ENCODE peak calls at places on chromosomes 7 and 10, in seven cellular contexts. X, F, A, T, G, J and R are unnamed samples.

GRCh38 chr7:139798221-139798620 is 20.4 kb upstream of the HIPK2 start:
- DNase-seq in X (no peak), F (no peak), A (no peak), T (peak; percentile 38), G (no peak), J (no peak), R (no peak)

GRCh38 chr7:149846436-149847046 is 8.4 kb downstream of the ZNF862 start:
- DNase-seq in X (no peak), F (no peak), A (no peak), T (no peak), G (no peak), J (no peak), R (no peak)

GRCh38 chr7:613442-614140 is 93.9 kb upstream of the PDGFA start:
- DNase-seq in X (no peak), F (no peak), A (no peak), T (no peak), G (no peak), J (no peak), R (no peak)

GRCh38 chr10:50622497-50623298 is 1.1 kb downstream of the SGMS1 start:
- DNase-seq in X (peak; percentile 39), F (no peak), A (peak; percentile 28), T (peak; percentile 38), G (no peak), J (peak; percentile 55), R (peak; percentile 64)

GRCh38 chr7:5462216-5462615 is 38.6 kb upstream of the TNRC18 start:
- DNase-seq in X (no peak), F (no peak), A (no peak), T (peak; percentile 27), G (no peak), J (no peak), R (no peak)

GRCh38 chr10:70617798-70618568 is 15.4 kb upstream of the PRF1 start:
- DNase-seq in X (no peak), F (no peak), A (no peak), T (peak; percentile 37), G (no peak), J (peak; percentile 27), R (no peak)

GRCh38 chr7:149856-150636 is 42.3 kb upstream of the FAM20C start:
- DNase-seq in X (no peak), F (peak; percentile 10), A (peak; percentile 12), T (peak; percentile 37), G (no peak), J (no peak), R (no peak)

GRCh38 chr7:27641576-27642230 is 21.0 kb downstream of the HIBADH start:
- DNase-seq in X (peak; percentile 73), F (no peak), A (no peak), T (no peak), G (no peak), J (no peak), R (no peak)

GRCh38 chr7:102287465-102288146 is 938 bp downstream of the SH2B2 start:
- DNase-seq in X (peak; percentile 35), F (no peak), A (no peak), T (peak; percentile 23), G (no peak), J (peak; percentile 41), R (peak; percentile 49)

GRCh38 chr7:36305648-36306047 is 84.0 kb upstream of the ANLN start:
- DNase-seq in X (no peak), F (no peak), A (no peak), T (no peak), G (no peak), J (no peak), R (no peak)

GRCh38 chr7:102891693-102892261 is 21.0 kb upstream of the LRRC17 start:
- DNase-seq in X (peak; percentile 86), F (no peak), A (no peak), T (no peak), G (no peak), J (peak; percentile 79), R (no peak)

GRCh38 chr7:3289996-3290395 is 11.1 kb upstream of the SDK1 start:
- DNase-seq in X (peak; percentile 83), F (no peak), A (no peak), T (no peak), G (no peak), J (peak; percentile 29), R (no peak)

GRCh38 chr7:147012670-147013069 is 896.1 kb downstream of the CNTNAP2 start:
- DNase-seq in X (no peak), F (no peak), A (no peak), T (no peak), G (no peak), J (no peak), R (no peak)

GRCh38 chr7:6460303-6460702 is 12.5 kb upstream of the DAGLB start:
- DNase-seq in X (no peak), F (no peak), A (no peak), T (no peak), G (no peak), J (no peak), R (no peak)

GRCh38 chr7:68684246-68684850 is 913.9 kb upstream of the AUTS2 start:
- DNase-seq in X (peak; percentile 54), F (no peak), A (peak; percentile 19), T (no peak), G (no peak), J (no peak), R (peak; percentile 59)

GRCh38 chr10:42150428-42151061 is 487.8 kb downstream of the ZNF33B start:
- DNase-seq in X (no peak), F (no peak), A (no peak), T (no peak), G (no peak), J (no peak), R (no peak)

GRCh38 chr7:133853706-133854276 is 273.3 kb upstream of the LRGUK start:
- DNase-seq in X (peak; percentile 97), F (no peak), A (no peak), T (peak; percentile 14), G (peak; percentile 51), J (peak; percentile 69), R (peak; percentile 53)

GRCh38 chr7:139080905-139081304 is 28.6 kb downstream of the ZC3HAV1 start:
- DNase-seq in X (no peak), F (no peak), A (no peak), T (no peak), G (no peak), J (no peak), R (no peak)

GRCh38 chr7:132547806-132548205 is 28.5 kb downstream of the PLXNA4 start:
- DNase-seq in X (no peak), F (no peak), A (no peak), T (no peak), G (no peak), J (no peak), R (no peak)